ENCODE peak calls at places on chromosome 22, in six cellular contexts. H is ascending aorta, O is OCI-LY7, N is IMR-90, C is psoas muscle, L is right lobe of liver. W is an unnamed sample. For H3K4me1, the result is how much of the 10 kb centered on the place peaks cover.

GRCh38 chr22:17105143-17106129 is 15.7 kb downstream of the TMEM121B start:
- DNase-seq in N (no peak), L (no peak), C (no peak), H (no peak), O (no peak), W (no peak)

GRCh38 chr22:28857288-28857687 is 26.1 kb upstream of the ZNRF3 start:
- DNase-seq in L (no peak), N (no peak), O (no peak), H (no peak), C (no peak), W (no peak)

GRCh38 chr22:30304495-30305244 is 15.4 kb upstream of the CASTOR1 start:
- DNase-seq in N (no peak), L (peak), H (no peak), C (no peak), O (peak), W (peak)

GRCh38 chr22:17773606-17774205 is 563 bp downstream of the BID start:
- DNase-seq in C (peak), O (peak), H (no peak), N (peak), L (peak), W (peak)

GRCh38 chr22:34587357-34588356 is 478.3 kb upstream of the ISX start:
- DNase-seq in L (peak), O (no peak), N (no peak), H (no peak), C (no peak), W (no peak)

GRCh38 chr22:38718414-38718813 is 12.7 kb downstream of the GTPBP1 start:
- DNase-seq in O (no peak), H (no peak), L (no peak), N (peak), C (peak), W (peak)

GRCh38 chr22:21444701-21445436 is 22.3 kb upstream of the TMEM191C start:
- DNase-seq in C (peak), N (no peak), H (no peak), L (peak), O (no peak), W (peak)

GRCh38 chr22:20595461-20595860 is 88.1 kb downstream of the MED15 start:
- DNase-seq in H (no peak), C (no peak), L (no peak), O (no peak), N (no peak), W (no peak)

GRCh38 chr22:28955817-28956216 is 72.4 kb downstream of the ZNRF3 start:
- DNase-seq in C (no peak), H (no peak), O (peak), N (no peak), L (no peak), W (peak)

GRCh38 chr22:38901111-38901641 is 29.2 kb upstream of the CBX6 start:
- DNase-seq in N (no peak), H (no peak), O (peak), L (no peak), C (no peak), W (no peak)

GRCh38 chr22:37566329-37566837 is 6.1 kb downstream of the CDC42EP1 start:
- DNase-seq in N (no peak), C (no peak), H (no peak), L (no peak), O (no peak), W (peak)

GRCh38 chr22:28771195-28771791 is 1.2 kb upstream of the CCDC117 start:
- DNase-seq in C (no peak), L (peak), H (no peak), N (no peak), O (no peak), W (no peak)

GRCh38 chr22:29799217-29799680 is 32.1 kb downstream of the UQCR10 start:
- DNase-seq in N (peak), L (peak), C (peak), H (peak), O (no peak), W (peak)

GRCh38 chr22:21815357-21815756 is 52.1 kb downstream of the MAPK1 start:
- DNase-seq in C (no peak), H (no peak), N (no peak), O (no peak), L (no peak), W (no peak)

GRCh38 chr22:42279425-42280020 is 9.1 kb upstream of the TCF20 start:
- DNase-seq in H (no peak), O (no peak), C (no peak), L (no peak), N (no peak), W (no peak)

GRCh38 chr22:31635638-31636306 is 26.2 kb downstream of the PISD start:
- DNase-seq in C (no peak), L (peak), O (no peak), N (no peak), H (no peak), W (no peak)

GRCh38 chr22:39567135-39567946 is 3.2 kb upstream of the CACNA1I start:
- DNase-seq in O (peak), H (no peak), L (no peak), C (no peak), N (no peak), W (no peak)

GRCh38 chr22:41206719-41207118 is 1.6 kb downstream of the L3MBTL2 start:
- DNase-seq in C (no peak), L (no peak), O (no peak), N (no peak), H (no peak), W (no peak)

GRCh38 chr22:39414377-39414776 is 14.8 kb downstream of the TAB1 start:
- DNase-seq in O (no peak), L (no peak), C (no peak), N (no peak), H (no peak), W (no peak)

GRCh38 chr22:17152340-17152739 is 6.7 kb downstream of the HDHD5 start:
- DNase-seq in C (no peak), N (no peak), L (no peak), O (no peak), H (no peak), W (no peak)

GRCh38 chr22:37777122-37777687 is 30.5 kb upstream of the GCAT start:
- DNase-seq in N (peak), L (peak), H (no peak), O (peak), C (peak), W (peak)

GRCh38 chr22:50490531-50491308 is 4.1 kb downstream of the MIOX start:
- DNase-seq in C (no peak), O (peak), H (no peak), N (no peak), L (no peak), W (no peak)

GRCh38 chr22:21982338-21982965 is at the start of gene TOP3B:
- DNase-seq in C (peak), L (peak), O (peak), N (peak), H (no peak), W (peak)

GRCh38 chr22:37281646-37282384 is 493 bp upstream of the CYTH4 start:
- DNase-seq in C (no peak), O (no peak), L (no peak), N (no peak), H (no peak), W (no peak)

GRCh38 chr22:29456211-29456671 is 17.9 kb downstream of the RFPL1 start:
- DNase-seq in N (peak), H (no peak), O (no peak), L (no peak), C (no peak), W (no peak)

GRCh38 chr22:40116496-40117200 is 61.1 kb upstream of the TNRC6B start:
- DNase-seq in C (no peak), L (no peak), H (no peak), O (no peak), N (no peak), W (no peak)

GRCh38 chr22:32628626-32629587 is 154.3 kb downstream of the FBXO7 start:
- DNase-seq in N (peak), C (no peak), L (peak), O (no peak), H (no peak), W (no peak)

GRCh38 chr22:40509401-40510134 is 127.0 kb downstream of the MRTFA start:
- DNase-seq in C (peak), H (no peak), O (no peak), N (peak), L (peak), W (no peak)

GRCh38 chr22:40719599-40719998 is 40.3 kb downstream of the MCHR1 start:
- DNase-seq in L (no peak), C (no peak), O (no peak), N (no peak), H (no peak), W (no peak)

GRCh38 chr22:33772793-33773192 is 147.5 kb downstream of the LARGE1 start:
- DNase-seq in H (no peak), L (no peak), N (no peak), C (no peak), O (no peak), W (no peak)

GRCh38 chr22:39240841-39241631 is 3.7 kb downstream of the PDGFB start:
- DNase-seq in C (peak), L (no peak), O (no peak), H (no peak), N (no peak), W (peak)

GRCh38 chr22:27656970-27657369 is 144.6 kb downstream of the MN1 start:
- DNase-seq in N (no peak), O (no peak), H (no peak), C (no peak), L (no peak), W (no peak)

GRCh38 chr22:38900677-38901076 is 28.7 kb upstream of the CBX6 start:
- DNase-seq in O (peak), C (no peak), N (no peak), L (no peak), H (no peak), W (no peak)

GRCh38 chr22:29914165-29914564 is 31.2 kb downstream of the MTMR3 start:
- DNase-seq in H (no peak), C (no peak), O (no peak), N (peak), L (no peak), W (no peak)

GRCh38 chr22:41562461-41562860 is 1.7 kb downstream of the CSDC2 start:
- DNase-seq in C (no peak), L (no peak), H (no peak), O (no peak), N (no peak), W (no peak)

GRCh38 chr22:27515091-27515523 is 286.4 kb downstream of the MN1 start:
- DNase-seq in O (no peak), L (no peak), N (no peak), C (peak), H (no peak), W (no peak)

GRCh38 chr22:26364066-26365015 is 64.7 kb upstream of the ASPHD2 start:
- DNase-seq in C (peak), O (peak), H (no peak), L (peak), N (peak), W (peak)

GRCh38 chr22:39220897-39221850 is 23.6 kb downstream of the PDGFB start:
- DNase-seq in N (peak), L (no peak), O (no peak), C (no peak), H (no peak), W (no peak)

GRCh38 chr22:27115816-27116256 is 458.4 kb downstream of the MIAT start:
- DNase-seq in H (no peak), L (no peak), O (no peak), C (no peak), N (peak), W (no peak)

DNA sequence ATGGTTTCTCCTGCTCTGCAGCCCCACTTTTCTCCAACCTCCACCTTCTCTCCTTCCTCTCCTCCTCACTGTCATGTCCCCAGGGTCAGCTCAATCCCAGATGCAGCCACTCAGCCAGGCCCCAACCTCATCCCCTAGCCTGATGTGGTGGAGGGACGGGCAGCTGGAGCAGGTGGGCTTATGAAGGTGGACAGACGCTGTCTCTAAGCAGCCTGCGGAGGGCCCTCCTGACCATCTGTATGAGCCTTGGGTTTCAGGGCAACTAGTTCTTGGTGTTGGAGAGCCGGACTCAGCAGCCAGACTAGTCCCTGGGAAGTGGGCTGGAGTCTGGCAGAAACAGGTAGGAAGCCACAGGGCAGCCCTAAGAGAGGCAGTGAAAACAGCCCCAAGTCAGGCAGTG is 18.1 kb downstream of the CRYBB2 start:
- DNase-seq in H (no peak), L (no peak), C (no peak), N (no peak), O (no peak), W (no peak)
- TF ChIP-seq CTCF in H (no peak), L (no peak), C (no peak), N (no peak), O (no peak), W (no peak)

GRCh38 chr22:43296279-43296902 is 46.8 kb downstream of the SCUBE1 start:
- DNase-seq in N (no peak), C (no peak), O (no peak), H (no peak), L (no peak), W (no peak)
- H3K4me1 ChIP-seq in N (under half), C (under half), O (under half), H (under half), L (under half), W (under half)

GRCh38 chr22:43860126-43860525 is 2.2 kb downstream of the SULT4A1 start:
- DNase-seq in L (no peak), O (no peak), H (no peak), C (no peak), N (no peak), W (no peak)

GRCh38 chr22:43860831-43861230 is 1.5 kb downstream of the SULT4A1 start:
- DNase-seq in L (no peak), C (no peak), N (no peak), O (no peak), H (no peak), W (no peak)

GRCh38 chr22:43858156-43858895 is 4.0 kb downstream of the SULT4A1 start:
- DNase-seq in O (no peak), N (no peak), L (no peak), C (no peak), H (no peak), W (no peak)

GRCh38 chr22:43859621-43860020 is 2.7 kb downstream of the SULT4A1 start:
- DNase-seq in L (no peak), C (no peak), H (no peak), O (no peak), N (no peak), W (no peak)

GRCh38 chr22:43859176-43859575 is 3.1 kb downstream of the SULT4A1 start:
- DNase-seq in N (no peak), H (no peak), L (no peak), O (no peak), C (no peak), W (no peak)
- H3K4me3 ChIP-seq in N (no peak), H (no peak), L (no peak), O (no peak), C (no peak), W (no peak)

GRCh38 chr22:46142548-46143490 is 7.5 kb upstream of the PPARA start:
- DNase-seq in N (no peak), H (no peak), O (no peak), C (no peak), L (peak), W (peak)
- TF ChIP-seq CTCF in N (no peak), H (no peak), O (no peak), C (no peak), L (no peak), W (no peak)

GRCh38 chr22:49243335-49243734 is 584.3 kb downstream of the BRD1 start:
- DNase-seq in O (no peak), N (no peak), C (no peak), L (no peak), H (no peak), W (no peak)
- H3K4me1 ChIP-seq in O (under half), N (under half), C (under half), L (under half), H (under half), W (under half)

GRCh38 chr22:35959121-35959800 is 69.4 kb downstream of the RBFOX2 start:
- DNase-seq in O (no peak), L (no peak), N (no peak), C (no peak), H (no peak), W (no peak)

GRCh38 chr22:35956850-35957249 is 71.8 kb downstream of the RBFOX2 start:
- DNase-seq in C (no peak), H (no peak), N (no peak), L (no peak), O (no peak), W (no peak)

GRCh38 chr22:35955546-35955945 is 73.1 kb downstream of the RBFOX2 start:
- DNase-seq in H (no peak), L (no peak), C (no peak), O (no peak), N (no peak), W (no peak)

GRCh38 chr22:35957589-35957988 is 71.0 kb downstream of the RBFOX2 start:
- DNase-seq in O (no peak), N (no peak), H (no peak), L (no peak), C (no peak), W (no peak)

DNA sequence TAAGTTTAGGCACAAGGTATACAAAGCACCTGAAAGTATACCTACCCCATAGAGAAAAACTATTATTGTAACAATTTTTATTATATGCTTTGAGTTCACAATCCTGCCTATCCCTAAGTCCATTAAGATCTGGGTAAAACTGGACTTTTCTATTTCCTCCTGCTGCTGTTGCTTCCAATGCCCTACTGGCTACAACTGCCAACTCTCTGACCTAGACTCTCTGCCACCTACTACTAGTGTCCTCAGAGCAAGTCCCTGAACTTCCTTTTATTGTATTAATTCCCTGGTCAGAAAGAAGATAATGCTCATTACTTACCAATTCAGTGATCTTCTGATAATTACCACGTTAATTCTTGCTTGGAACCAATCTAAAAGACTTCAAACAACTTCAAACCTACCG is 70.3 kb downstream of the RBFOX2 start:
- DNase-seq in C (no peak), H (no peak), N (no peak), O (no peak), L (no peak), W (no peak)
- H3K4me3 ChIP-seq in C (no peak), H (no peak), N (no peak), O (no peak), L (no peak), W (no peak)

GRCh38 chr22:25110846-25111578 is 88.6 kb upstream of the CRYBB3 start:
- DNase-seq in N (peak), C (peak), L (peak), H (peak), O (no peak), W (peak)
- TF ChIP-seq CTCF in N (peak), C (peak), L (peak), H (peak), O (no peak), W (no peak)

GRCh38 chr22:44928711-44929347 is 81.0 kb downstream of the PHF21B start:
- DNase-seq in N (no peak), H (no peak), C (no peak), O (no peak), L (no peak), W (no peak)

GRCh38 chr22:44928064-44928463 is 81.7 kb downstream of the PHF21B start:
- DNase-seq in O (no peak), H (no peak), C (no peak), N (no peak), L (no peak), W (no peak)

GRCh38 chr22:44930016-44930710 is 79.6 kb downstream of the PHF21B start:
- DNase-seq in C (no peak), N (no peak), H (no peak), O (no peak), L (no peak), W (peak)

GRCh38 chr22:44930711-44931035 is 79.1 kb downstream of the PHF21B start:
- DNase-seq in N (no peak), C (no peak), L (no peak), O (no peak), H (no peak), W (peak)

GRCh38 chr22:44929348-44930015 is 80.3 kb downstream of the PHF21B start:
- DNase-seq in H (no peak), L (no peak), O (no peak), N (no peak), C (no peak), W (no peak)
- H3K4me1 ChIP-seq in H (under half), L (under half), O (under half), N (under half), C (under half), W (under half)

GRCh38 chr22:23565288-23565941 is 14.7 kb downstream of the IGLL1 start:
- DNase-seq in H (no peak), O (peak), C (no peak), L (no peak), N (no peak), W (peak)
- H3K4me3 ChIP-seq in H (peak), O (no peak), C (peak), L (peak), N (no peak), W (no peak)

GRCh38 chr22:48060266-48060665 is 1297.8 kb downstream of the TBC1D22A start:
- DNase-seq in L (no peak), N (no peak), H (no peak), C (no peak), O (no peak), W (no peak)

GRCh38 chr22:48057116-48057835 is 1294.8 kb downstream of the TBC1D22A start:
- DNase-seq in C (no peak), O (no peak), N (no peak), H (no peak), L (no peak), W (no peak)

GRCh38 chr22:48055827-48056226 is 1293.4 kb downstream of the TBC1D22A start:
- DNase-seq in C (no peak), N (no peak), L (no peak), O (no peak), H (no peak), W (no peak)

GRCh38 chr22:48065852-48066251 is 1303.4 kb downstream of the TBC1D22A start:
- DNase-seq in O (no peak), C (no peak), L (no peak), H (no peak), N (no peak), W (no peak)

DNA sequence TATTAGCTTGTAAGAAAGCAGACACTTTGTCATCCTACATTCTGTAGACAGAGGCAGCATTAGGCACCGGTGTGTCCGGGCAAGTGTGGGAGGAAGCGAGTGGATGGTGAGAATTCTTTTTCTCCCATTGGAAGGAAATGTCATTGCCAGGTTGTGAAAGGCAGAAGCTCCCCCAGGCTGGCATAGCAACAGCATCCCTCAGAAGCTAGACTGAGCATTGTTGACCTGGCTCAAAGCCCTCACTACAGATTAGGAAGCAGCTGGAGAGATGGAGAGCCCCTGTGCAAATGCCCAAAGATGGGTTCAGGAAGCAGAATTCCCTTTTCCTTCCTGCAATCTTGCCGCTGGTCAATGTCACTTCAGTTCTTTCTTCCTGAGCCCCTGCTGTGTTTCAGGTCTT is 1299.3 kb downstream of the TBC1D22A start:
- DNase-seq in O (no peak), N (no peak), L (no peak), H (no peak), C (no peak), W (no peak)
- TF ChIP-seq CTCF in O (no peak), N (no peak), L (no peak), H (no peak), C (no peak), W (no peak)

W was measured in mucosa of descending colon.